ENCODE peak calls at places on chromosomes 7 and 10, in five cellular contexts. X is neuronal stem cell, O is trophoblast cell, S is H9, M is H1. F is an unnamed sample.

GRCh38 chr10:3096149-3096548 is 28.8 kb downstream of the PFKP start:
- DNase-seq in M (no peak), X (no peak), S (no peak), O (no peak), F (peak; percentile 44)

GRCh38 chr7:46549347-46549746 is 628.3 kb upstream of the IGFBP3 start:
- DNase-seq in X (no peak), S (no peak), M (no peak), O (no peak), F (no peak)

GRCh38 chr7:12683678-12684077 is 3.8 kb upstream of the ARL4A start:
- DNase-seq in X (no peak), S (no peak), O (no peak), M (no peak), F (peak; percentile 46)

GRCh38 chr10:100509241-100509640 is 10.4 kb downstream of the SEC31B start:
- DNase-seq in M (no peak), S (no peak), O (no peak), X (no peak), F (no peak)

GRCh38 chr7:12670071-12670729 is 17.2 kb upstream of the ARL4A start:
- DNase-seq in S (no peak), M (no peak), O (no peak), X (no peak), F (peak; percentile 71)

GRCh38 chr7:72924748-72925545 is at the start of gene POM121:
- DNase-seq in S (peak; percentile 82), O (peak; percentile 85), X (peak; percentile 89), M (peak; percentile 94), F (peak; percentile 90)

GRCh38 chr7:101870361-101871062 is 53.1 kb downstream of the CUX1 start:
- DNase-seq in M (no peak), X (no peak), O (peak; percentile 70), S (peak; percentile 76), F (peak; percentile 70)

GRCh38 chr7:43040461-43040860 is 72.0 kb upstream of the HECW1 start:
- DNase-seq in X (no peak), S (no peak), O (no peak), M (no peak), F (no peak)

GRCh38 chr7:70313251-70313650 is 715.0 kb downstream of the AUTS2 start:
- DNase-seq in X (no peak), M (no peak), S (no peak), O (no peak), F (no peak)

GRCh38 chr7:34220501-34220900 is 315.2 kb downstream of the BMPER start:
- DNase-seq in S (no peak), X (no peak), O (no peak), M (no peak), F (no peak)

GRCh38 chr7:72818663-72819366 is 9.2 kb downstream of the TYW1B start:
- DNase-seq in X (no peak), O (no peak), M (no peak), S (no peak), F (no peak)

GRCh38 chr7:45001138-45001694 is 1.2 kb downstream of the CCM2 start:
- DNase-seq in X (no peak), S (peak; percentile 44), O (peak; percentile 34), M (no peak), F (peak; percentile 24)

GRCh38 chr10:69088801-69089501 is 1.0 kb downstream of the SRGN start:
- DNase-seq in S (no peak), O (no peak), X (no peak), M (no peak), F (no peak)

GRCh38 chr10:132364594-132364970 is 32.4 kb upstream of the PWWP2B start:
- DNase-seq in M (no peak), X (no peak), O (no peak), S (no peak), F (no peak)

GRCh38 chr7:17921891-17922416 is 18.3 kb downstream of the SNX13 start:
- DNase-seq in O (no peak), S (no peak), M (no peak), X (no peak), F (no peak)

GRCh38 chr10:78584266-78584665 is 484.5 kb upstream of the ZMIZ1 start:
- DNase-seq in X (no peak), S (peak; percentile 18), M (no peak), O (no peak), F (no peak)

GRCh38 chr7:37430644-37431043 is 18.0 kb downstream of the ELMO1 start:
- DNase-seq in O (no peak), S (no peak), X (no peak), M (no peak), F (no peak)

GRCh38 chr7:103446046-103446520 is at the start of gene SLC26A5:
- DNase-seq in O (no peak), M (no peak), S (peak; percentile 75), X (peak; percentile 27), F (no peak)

GRCh38 chr10:110649652-110650264 is 5.6 kb downstream of the RBM20 start:
- DNase-seq in O (no peak), S (no peak), X (no peak), M (no peak), F (no peak)

GRCh38 chr7:22156205-22156604 is 200.7 kb downstream of the RAPGEF5 start:
- DNase-seq in M (no peak), O (peak; percentile 20), X (no peak), S (no peak), F (peak; percentile 31)

GRCh38 chr7:50262916-50263690 is 41.4 kb upstream of the IKZF1 start:
- DNase-seq in X (no peak), O (no peak), S (no peak), M (no peak), F (no peak)

GRCh38 chr7:78173192-78173591 is 374.6 kb downstream of the PHTF2 start:
- DNase-seq in S (no peak), O (no peak), M (no peak), X (no peak), F (no peak)

GRCh38 chr7:36792421-36792820 is 68.1 kb upstream of the AOAH start:
- DNase-seq in S (no peak), M (no peak), O (no peak), X (no peak), F (no peak)

GRCh38 chr10:113178771-113179170 is 228.7 kb downstream of the TCF7L2 start:
- DNase-seq in S (no peak), O (no peak), M (peak; percentile 38), X (no peak), F (no peak)

GRCh38 chr10:113177936-113178335 is 227.9 kb downstream of the TCF7L2 start:
- DNase-seq in M (peak; percentile 45), O (no peak), X (no peak), S (no peak), F (no peak)

GRCh38 chr10:113179270-113179669 is 229.2 kb downstream of the TCF7L2 start:
- DNase-seq in M (peak; percentile 22), X (no peak), S (no peak), O (no peak), F (no peak)

GRCh38 chr10:113180401-113181154 is 230.5 kb downstream of the TCF7L2 start:
- DNase-seq in S (no peak), M (peak; percentile 44), O (no peak), X (no peak), F (no peak)

DNA sequence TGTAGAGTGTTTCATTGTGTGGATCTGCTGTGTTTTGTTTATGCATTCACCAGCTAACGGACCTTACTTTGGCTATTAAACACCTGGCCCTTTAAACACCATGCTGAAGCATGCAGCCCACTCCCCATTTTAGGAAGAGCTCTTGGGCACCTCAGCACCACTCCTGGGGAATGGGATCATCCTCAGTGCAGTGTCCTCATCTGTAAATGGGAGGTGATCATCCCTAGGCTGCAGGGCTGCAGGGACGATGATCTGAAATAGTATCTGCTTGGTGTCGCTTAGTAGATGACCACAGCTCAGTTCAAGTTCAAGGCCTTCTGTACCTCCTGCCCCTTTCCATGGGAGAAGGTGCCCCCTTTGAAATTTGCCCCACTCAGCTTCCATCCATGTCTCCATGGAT is 229.9 kb downstream of the TCF7L2 start:
- DNase-seq in S (no peak), X (no peak), M (peak; percentile 26), O (no peak), F (no peak)
- H2BK12ac ChIP-seq in S (no peak overlapping the region), X (no peak overlapping the region), M (no peak overlapping the region), O (no peak overlapping the region), F (no peak overlapping the region)

DNA sequence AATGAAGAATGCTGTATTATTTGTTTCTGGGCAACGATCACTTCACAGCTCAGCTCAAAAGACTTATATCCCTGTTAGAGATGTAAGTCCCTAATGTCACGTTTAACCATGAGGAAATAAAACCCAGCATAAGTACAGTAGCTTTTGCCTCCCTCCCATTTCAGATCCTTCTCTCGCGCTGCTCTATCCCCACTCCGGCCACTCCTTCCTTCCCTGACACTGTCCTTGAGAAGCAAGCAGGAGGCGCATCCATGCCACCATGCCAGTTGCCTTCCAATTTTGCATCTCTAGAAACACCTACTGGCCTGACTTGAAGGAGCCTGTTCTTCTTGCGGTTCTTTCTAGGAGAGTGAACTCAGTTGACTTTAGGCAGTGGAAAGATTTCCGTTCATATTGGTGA is 1.2 kb downstream of the FAM180A start:
- DNase-seq in M (no peak), O (no peak), X (no peak), S (no peak), F (no peak)
- H3K4ac ChIP-seq in M (no peak overlapping the region), O (no peak overlapping the region), X (no peak overlapping the region), S (no peak overlapping the region), F (no peak overlapping the region)

GRCh38 chr7:68478326-68478725 is 1119.9 kb upstream of the AUTS2 start:
- DNase-seq in S (no peak), M (no peak), X (no peak), O (no peak), F (no peak)
- H3K23ac ChIP-seq in S (no peak overlapping the region), M (no peak overlapping the region), X (no peak overlapping the region), O (no peak overlapping the region), F (no peak overlapping the region)

DNA sequence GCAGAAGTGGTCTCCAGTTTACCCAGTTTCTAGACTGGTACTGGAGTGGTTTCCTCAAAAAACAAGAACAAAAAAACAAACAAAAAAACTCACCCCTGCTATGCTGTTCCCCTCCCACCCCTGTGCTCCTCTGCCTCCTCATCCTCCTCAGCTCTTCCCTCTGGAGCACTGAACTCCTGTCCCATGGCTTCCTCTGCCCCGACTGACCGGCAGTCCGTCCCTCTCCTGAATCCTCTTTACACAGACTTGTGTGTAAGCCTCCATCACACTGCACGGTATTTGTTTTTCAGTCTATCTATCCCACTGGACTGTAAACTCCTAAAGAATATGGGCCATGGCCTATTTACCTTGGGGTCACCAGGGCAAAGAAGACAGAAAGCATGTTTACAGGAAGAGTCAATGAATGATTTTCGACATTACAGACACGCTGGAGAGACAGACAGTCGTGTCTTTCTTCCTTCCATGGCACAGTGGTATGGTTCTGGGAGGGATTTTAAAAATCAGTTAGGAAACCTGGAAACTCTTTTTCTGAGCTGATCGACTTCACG is 265.3 kb downstream of the GLI3 start:
- DNase-seq in O (no peak), M (no peak), S (no peak), X (no peak), F (no peak)
- H2BK12ac ChIP-seq in O (no peak overlapping the region), M (no peak overlapping the region), S (no peak overlapping the region), X (no peak overlapping the region), F (no peak overlapping the region)

GRCh38 chr7:116328161-116328560 is 117.8 kb downstream of the TES start:
- DNase-seq in S (no peak), M (no peak), X (no peak), O (no peak), F (peak; percentile 66)
- H3K4ac ChIP-seq in S (no peak overlapping the region), M (no peak overlapping the region), X (no peak overlapping the region), O (no peak overlapping the region), F (no peak overlapping the region)

DNA sequence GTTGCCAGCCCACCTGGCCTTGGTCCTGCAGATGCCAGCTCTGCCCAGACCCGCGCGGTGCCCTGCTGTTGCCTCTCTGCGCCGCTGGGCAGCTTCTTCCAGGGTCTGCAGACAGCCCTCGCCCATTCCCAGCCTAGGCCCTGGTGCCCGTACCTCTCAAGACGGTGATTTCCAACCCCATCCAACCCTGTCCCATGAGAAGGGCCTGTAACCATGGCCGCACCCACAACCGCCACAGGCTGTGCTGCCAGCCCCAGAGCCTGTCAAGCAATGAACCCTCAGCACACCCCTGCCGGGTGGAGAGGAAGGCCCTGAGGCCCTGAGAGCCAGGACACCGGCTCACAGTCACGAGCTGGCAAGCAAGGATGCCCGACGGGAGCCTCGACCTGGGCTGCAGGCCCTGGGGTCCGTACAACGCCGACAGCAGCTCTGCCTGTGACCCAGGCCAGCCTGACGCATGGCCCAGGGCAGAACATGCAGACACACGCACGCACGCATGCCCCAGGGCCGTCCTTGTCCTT is 231.9 kb downstream of the MAD1L1 start:
- DNase-seq in S (no peak), O (peak; percentile 34), X (no peak), M (no peak), F (no peak)
- H3K23ac ChIP-seq in S (no peak overlapping the region), O (no peak overlapping the region), X (no peak overlapping the region), M (no peak overlapping the region), F (no peak overlapping the region)